ENCODE peak calls at places on chromosome 7, in four cellular contexts. One of them, this sample, is unnamed.

GRCh38 chr7:5452937-5453540 is 29.4 kb upstream of the TNRC18 start:
- DNase-seq in uterus: peak; percentile 48
- DNase-seq in frontal cortex: no peak
- DNase-seq in AG04450: peak; percentile 42
- DNase-seq in this sample: no peak

GRCh38 chr7:98569606-98570337 is 47.3 kb upstream of the NPTX2 start:
- DNase-seq in frontal cortex: peak; percentile 46
- DNase-seq in AG04450: no peak
- DNase-seq in uterus: peak; percentile 43
- DNase-seq in this sample: no peak

GRCh38 chr7:28179081-28180030 is 1.2 kb downstream of the JAZF1 start:
- DNase-seq in frontal cortex: peak; percentile 88
- DNase-seq in uterus: peak; percentile 66
- DNase-seq in AG04450: no peak
- DNase-seq in this sample: peak; percentile 62

GRCh38 chr7:50304158-50304910 is at the start of gene IKZF1:
- DNase-seq in uterus: no peak
- DNase-seq in AG04450: no peak
- DNase-seq in frontal cortex: peak; percentile 31
- DNase-seq in this sample: no peak

GRCh38 chr7:23290993-23291392 is 8.1 kb upstream of the MALSU1 start:
- DNase-seq in uterus: no peak
- DNase-seq in frontal cortex: no peak
- DNase-seq in AG04450: no peak
- DNase-seq in this sample: no peak

GRCh38 chr7:794207-794606 is 38.1 kb upstream of the SUN1 start:
- DNase-seq in AG04450: no peak
- DNase-seq in uterus: no peak
- DNase-seq in frontal cortex: no peak
- DNase-seq in this sample: no peak

GRCh38 chr7:83161186-83161585 is 1.5 kb downstream of the PCLO start:
- DNase-seq in uterus: no peak
- DNase-seq in AG04450: no peak
- DNase-seq in frontal cortex: no peak
- DNase-seq in this sample: no peak

GRCh38 chr7:157806711-157807110 is 469.9 kb downstream of the DNAJB6 start:
- DNase-seq in uterus: no peak
- DNase-seq in frontal cortex: no peak
- DNase-seq in AG04450: no peak
- DNase-seq in this sample: no peak

GRCh38 chr7:124030964-124031363 is 1.9 kb downstream of the TMEM229A start:
- DNase-seq in frontal cortex: no peak
- DNase-seq in AG04450: no peak
- DNase-seq in uterus: no peak
- DNase-seq in this sample: no peak